ENCODE peak calls at places on chromosomes 2 and 18, in nine cellular contexts. J, Y, V, R, Z, T, K, Q and A are unnamed samples.

GRCh38 chr2:177523781-177524180 is 131.2 kb downstream of the AGPS start:
- DNase-seq in J (no peak), Y (no peak), V (no peak), R (no peak), Z (no peak), T (no peak), K (no peak), Q (no peak), A (no peak)

GRCh38 chr2:202609381-202610145 is 25.2 kb upstream of the FAM117B start:
- DNase-seq in J (no peak), Y (no peak), V (no peak), R (no peak), Z (no peak), T (no peak), K (no peak), Q (peak; percentile 17), A (no peak)

GRCh38 chr18:32303400-32303799 is 113.6 kb downstream of the MEP1B start:
- DNase-seq in J (no peak), Y (no peak), V (no peak), R (no peak), Z (no peak), T (no peak), K (no peak), Q (no peak), A (no peak)

GRCh38 chr2:15177103-15177502 is 384.0 kb downstream of the NBAS start:
- DNase-seq in J (no peak), Y (no peak), V (no peak), R (no peak), Z (no peak), T (peak; percentile 63), K (peak; percentile 83), Q (no peak), A (no peak)

GRCh38 chr2:108841506-108841905 is 54.9 kb downstream of the CCDC138 start:
- DNase-seq in J (no peak), Y (no peak), V (no peak), R (no peak), Z (no peak), T (no peak), K (no peak), Q (no peak), A (no peak)

GRCh38 chr2:11303290-11304013 is 41.0 kb downstream of the ROCK2 start:
- DNase-seq in J (no peak), Y (no peak), V (no peak), R (no peak), Z (no peak), T (no peak), K (no peak), Q (no peak), A (no peak)

GRCh38 chr2:106115250-106115649 is 78.9 kb downstream of the UXS1 start:
- DNase-seq in J (no peak), Y (no peak), V (no peak), R (no peak), Z (peak; percentile 51), T (peak; percentile 77), K (peak; percentile 86), Q (no peak), A (peak; percentile 27)

GRCh38 chr2:9639000-9639602 is 8.3 kb upstream of the YWHAQ start:
- DNase-seq in J (no peak), Y (no peak), V (no peak), R (no peak), Z (peak; percentile 12), T (no peak), K (no peak), Q (no peak), A (no peak)

GRCh38 chr2:19600506-19600905 is 242.1 kb upstream of the OSR1 start:
- DNase-seq in J (no peak), Y (no peak), V (no peak), R (no peak), Z (no peak), T (no peak), K (no peak), Q (no peak), A (no peak)

GRCh38 chr2:19932928-19933327 is 31.1 kb upstream of the TTC32 start:
- DNase-seq in J (no peak), Y (no peak), V (no peak), R (no peak), Z (no peak), T (no peak), K (no peak), Q (no peak), A (no peak)

GRCh38 chr2:189536830-189537229 is 43.8 kb downstream of the SLC40A1 start:
- DNase-seq in J (no peak), Y (no peak), V (no peak), R (no peak), Z (no peak), T (no peak), K (no peak), Q (no peak), A (no peak)
- H3K4me1 ChIP-seq in J (peaks cover 3% of the 10 kb centered on the region), Y (no peaks in the 10 kb centered on the region), V (no peaks in the 10 kb centered on the region), R (no peaks in the 10 kb centered on the region), Z (peaks cover 24% of the 10 kb centered on the region), T (peaks cover 3% of the 10 kb centered on the region), K (no peaks in the 10 kb centered on the region), Q (no peaks in the 10 kb centered on the region), A (peaks cover 9% of the 10 kb centered on the region)

DNA sequence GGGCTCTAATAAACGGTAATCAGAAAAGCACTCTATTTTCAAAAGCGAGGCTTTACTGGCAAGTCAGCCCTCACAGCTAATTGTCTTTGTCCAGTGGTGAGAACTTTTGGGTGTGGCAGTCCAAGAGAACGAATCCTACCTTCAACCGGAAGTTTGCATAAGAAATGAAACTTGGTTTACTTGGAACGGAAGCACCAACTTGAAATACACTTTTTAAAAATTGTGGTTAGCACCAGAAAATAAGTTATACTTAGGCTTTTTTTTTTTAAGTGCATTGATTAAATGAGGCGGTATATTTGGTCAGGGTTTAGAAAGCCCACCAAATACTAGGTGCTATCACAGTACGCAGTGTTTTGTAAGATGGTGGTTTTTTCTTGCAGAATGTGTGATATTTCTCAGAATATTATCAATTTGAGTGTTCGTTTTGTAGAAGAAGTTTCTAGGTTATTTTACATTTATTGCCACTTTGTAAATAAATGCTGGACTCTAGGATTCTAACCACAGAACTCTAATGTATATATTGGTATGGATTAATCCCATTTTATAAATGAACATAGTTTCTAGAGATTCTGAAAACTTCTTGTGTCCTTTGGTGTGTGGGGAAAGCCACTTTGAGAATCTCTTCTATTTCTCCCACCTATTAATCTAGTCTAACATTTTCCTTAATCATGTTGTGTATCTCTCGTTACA is 1.2 kb downstream of the MYL12A start:
- DNase-seq in J (no peak), Y (no peak), V (no peak), R (peak; percentile 37), Z (no peak), T (peak; percentile 57), K (no peak), Q (peak; percentile 57), A (peak; percentile 57)
- TF ChIP-seq POLR2A in J (no peak), Y (no peak), V (no peak), R (no peak), Z (no peak), T (no peak), K (no peak), Q (peak; percentile 58), A (peak; percentile 68)

DNA sequence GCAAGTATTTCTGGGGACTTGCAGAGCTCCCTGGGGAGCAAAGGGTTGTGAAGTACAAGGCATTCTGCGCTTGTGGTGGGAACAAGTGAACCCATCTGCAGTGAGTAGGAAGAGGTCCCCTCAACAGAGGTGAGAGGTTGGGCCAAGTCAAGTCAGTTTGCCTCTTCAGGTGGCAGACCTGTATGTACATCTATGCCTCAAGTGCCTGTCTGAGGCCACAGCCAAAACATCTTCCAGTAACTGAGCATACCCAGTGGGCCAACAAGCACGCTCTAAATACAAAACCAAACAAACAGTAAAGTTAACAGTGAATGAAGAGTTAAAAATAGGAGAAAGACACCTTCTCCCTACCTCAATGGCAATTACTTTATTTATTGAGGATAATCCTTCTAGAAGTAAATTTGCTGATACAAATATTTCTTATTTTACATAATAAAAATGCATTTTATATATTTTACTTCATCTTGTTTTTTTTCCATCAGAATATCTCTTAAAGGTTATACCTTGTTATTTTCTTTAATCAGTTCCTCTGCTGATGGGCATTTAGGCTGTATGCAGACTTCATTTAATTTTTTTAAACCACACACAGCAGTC is 2.5 kb downstream of the GYPC start:
- DNase-seq in J (no peak), Y (no peak), V (no peak), R (no peak), Z (no peak), T (no peak), K (no peak), Q (no peak), A (no peak)
- H3K4me3 ChIP-seq in J (no peak overlapping the region), Y (peak overlapping the region; percentile 75), V (peak overlapping the region; percentile 81), R (peak overlapping the region; percentile 73), Z (no peak overlapping the region), T (no peak overlapping the region), K (peak overlapping the region; percentile 28), Q (no peak overlapping the region), A (no peak overlapping the region)

DNA sequence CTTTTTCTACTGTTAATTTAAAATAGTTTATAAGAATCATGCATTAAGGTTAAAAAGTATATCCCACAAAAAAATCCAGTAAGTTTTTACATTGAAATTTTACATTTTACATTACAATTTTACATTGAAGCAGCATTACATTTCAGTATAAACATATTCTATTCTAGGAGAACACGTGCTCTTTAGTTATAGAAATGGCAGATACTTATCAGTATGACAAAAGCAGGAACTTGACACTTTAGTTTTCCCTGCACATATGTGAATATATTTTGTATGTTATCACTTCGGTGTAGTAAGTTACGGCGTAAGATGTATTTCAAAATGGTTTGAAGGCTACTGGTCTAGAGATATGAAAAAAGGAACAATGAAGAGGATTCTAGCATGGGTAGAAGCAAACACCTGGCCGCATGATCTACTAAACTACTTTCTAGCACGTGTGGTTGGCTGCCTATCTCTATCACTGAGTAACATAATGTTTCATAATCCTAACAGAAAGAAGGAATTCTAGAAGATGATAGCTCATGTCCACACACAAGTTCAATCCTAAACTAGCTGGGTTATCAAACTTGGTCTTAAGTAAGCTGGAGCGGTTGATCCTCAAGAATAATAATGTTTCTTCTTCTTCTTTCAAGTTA is 5.4 kb downstream of the IMMT start:
- DNase-seq in J (no peak), Y (no peak), V (no peak), R (no peak), Z (no peak), T (no peak), K (no peak), Q (no peak), A (no peak)
- H3K4me1 ChIP-seq in J (peaks cover 13% of the 10 kb centered on the region), Y (no peaks in the 10 kb centered on the region), V (peaks cover 6% of the 10 kb centered on the region), R (peaks cover 8% of the 10 kb centered on the region), Z (peaks cover 27% of the 10 kb centered on the region), T (peaks cover 4% of the 10 kb centered on the region), K (peaks cover 10% of the 10 kb centered on the region), Q (peaks cover 25% of the 10 kb centered on the region), A (peaks cover 84% of the 10 kb centered on the region)

GRCh38 chr2:127220807-127221527 is 868 bp upstream of the CYP27C1 start:
- DNase-seq in J (no peak), Y (no peak), V (no peak), R (no peak), Z (peak; percentile 17), T (no peak), K (no peak), Q (no peak), A (no peak)
- TF ChIP-seq POLR2A in J (no peak), Y (no peak), V (no peak), R (no peak), Z (no peak), T (no peak), K (no peak), Q (no peak), A (no peak)

GRCh38 chr2:48452108-48452507 is 77.8 kb upstream of the STON1 start:
- DNase-seq in J (no peak), Y (no peak), V (no peak), R (no peak), Z (no peak), T (no peak), K (no peak), Q (no peak), A (no peak)
- H3K4me3 ChIP-seq in J (no peak overlapping the region), Y (no peak overlapping the region), V (no peak overlapping the region), R (no peak overlapping the region), Z (no peak overlapping the region), T (no peak overlapping the region), K (no peak overlapping the region), Q (no peak overlapping the region), A (no peak overlapping the region)

GRCh38 chr18:66754335-66754734 is 150.4 kb upstream of the CDH19 start:
- DNase-seq in J (no peak), Y (no peak), V (no peak), R (no peak), Z (no peak), T (no peak), K (no peak), Q (no peak), A (no peak)
- H3K4me1 ChIP-seq in J (no peaks in the 10 kb centered on the region), Y (no peaks in the 10 kb centered on the region), V (no peaks in the 10 kb centered on the region), R (no peaks in the 10 kb centered on the region), Z (no peaks in the 10 kb centered on the region), T (no peaks in the 10 kb centered on the region), K (no peaks in the 10 kb centered on the region), Q (no peaks in the 10 kb centered on the region), A (no peaks in the 10 kb centered on the region)